ENCODE peak calls at places on chromosomes 11 and 22, in five cellular contexts. S is PC-3, Y is PC-9, L is colonic mucosa, J is substantia nigra. X is an unnamed sample.

GRCh38 chr22:30422481-30423295 is 2.9 kb upstream of the MTFP1 start:
- DNase-seq in S (peak), Y (peak), L (peak), J (peak), X (peak)

GRCh38 chr11:12523180-12523924 is 146.0 kb downstream of the PARVA start:
- DNase-seq in S (no peak), Y (no peak), L (no peak), J (no peak), X (no peak)

GRCh38 chr11:72069787-72070251 is 10.5 kb downstream of the NUMA1 start:
- DNase-seq in S (peak), Y (peak), L (peak), J (peak), X (peak)

GRCh38 chr11:128859563-128860441 is 7.3 kb downstream of the KCNJ1 start:
- DNase-seq in S (peak), Y (peak), L (peak), J (peak), X (peak)

GRCh38 chr11:78428273-78428651 is 10.6 kb upstream of the GAB2 start:
- DNase-seq in S (no peak), Y (peak), L (no peak), J (no peak), X (no peak)

GRCh38 chr11:77672276-77672675 is 34.7 kb upstream of the CLNS1A start:
- DNase-seq in S (peak), Y (no peak), L (peak), J (no peak), X (peak)

GRCh38 chr22:25508161-25508560 is 56.3 kb upstream of the GRK3 start:
- DNase-seq in S (no peak), Y (no peak), L (no peak), J (no peak), X (no peak)

GRCh38 chr11:28110108-28110838 is 2.1 kb downstream of the METTL15 start:
- DNase-seq in S (peak), Y (peak), L (peak), J (peak), X (peak)

GRCh38 chr11:44574620-44575287 is 9.3 kb downstream of the CD82 start:
- DNase-seq in S (peak), Y (peak), L (no peak), J (no peak), X (peak)

GRCh38 chr11:111417011-111417765 is 38.1 kb upstream of the POU2AF1 start:
- DNase-seq in S (no peak), Y (no peak), L (no peak), J (no peak), X (no peak)

GRCh38 chr11:106281455-106282173 is 204.2 kb downstream of the AASDHPPT start:
- DNase-seq in S (peak), Y (peak), L (no peak), J (no peak), X (peak)

GRCh38 chr22:49358041-49358440 is 469.6 kb downstream of the BRD1 start:
- DNase-seq in S (no peak), Y (no peak), L (no peak), J (no peak), X (no peak)

GRCh38 chr11:69674267-69674885 is 777 bp downstream of the LTO1 start:
- DNase-seq in S (peak), Y (peak), L (peak), J (no peak), X (peak)

GRCh38 chr22:27210111-27210739 is 552.8 kb downstream of the MIAT start:
- DNase-seq in S (no peak), Y (no peak), L (no peak), J (no peak), X (no peak)

GRCh38 chr11:12817681-12818332 is 143.6 kb downstream of the TEAD1 start:
- DNase-seq in S (no peak), Y (no peak), L (no peak), J (no peak), X (peak)

GRCh38 chr11:121281609-121282164 is 10.9 kb upstream of the SC5D start:
- DNase-seq in S (no peak), Y (peak), L (no peak), J (no peak), X (no peak)

GRCh38 chr11:9625728-9626127 is 38.1 kb upstream of the SWAP70 start:
- DNase-seq in S (no peak), Y (no peak), L (no peak), J (no peak), X (no peak)
- H3K27ac ChIP-seq in S (no peak), Y (no peak), L (no peak), J (no peak), X (no peak)

GRCh38 chr11:119683783-119684182 is 45.2 kb downstream of the NECTIN1 start:
- DNase-seq in S (peak), Y (peak), L (no peak), J (no peak), X (no peak)
- H3K27ac ChIP-seq in S (peak), Y (peak), L (no peak), J (peak), X (no peak)

DNA sequence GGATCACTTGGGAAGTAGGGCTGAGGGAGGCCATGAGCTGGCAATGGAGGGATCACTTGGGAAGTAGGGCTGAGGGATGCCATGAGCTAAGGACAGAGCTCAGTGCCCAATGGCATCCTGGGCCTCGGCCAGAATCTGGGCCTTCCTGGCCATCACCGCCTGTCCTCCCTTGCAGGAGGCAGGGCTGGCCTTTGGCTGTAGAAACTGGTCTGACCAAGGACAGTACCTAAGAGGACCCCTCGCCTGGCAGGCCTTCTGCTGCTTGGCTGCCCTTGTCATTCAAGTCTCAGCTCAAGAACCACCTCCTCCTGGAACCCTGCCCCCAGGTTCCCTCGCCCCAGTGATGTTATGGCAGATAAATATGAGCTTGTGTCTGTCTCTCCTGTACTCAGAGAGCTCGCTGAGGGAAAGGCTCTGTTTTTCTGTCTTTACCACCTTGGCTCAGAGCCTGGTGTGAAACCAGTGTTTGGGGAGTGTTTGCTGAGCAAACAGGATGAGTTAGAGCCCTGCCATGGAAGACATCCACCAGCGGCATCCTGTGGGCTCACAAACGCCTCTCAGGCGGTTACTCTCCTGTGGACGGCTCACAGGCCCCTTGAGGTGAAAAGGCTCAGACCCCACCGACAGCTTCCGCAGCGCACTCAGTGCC is 19.3 kb upstream of the RASL10A start:
- DNase-seq in S (peak), Y (no peak), L (no peak), J (no peak), X (no peak)
- H3K27ac ChIP-seq in S (peak), Y (no peak), L (no peak), J (no peak), X (no peak)

DNA sequence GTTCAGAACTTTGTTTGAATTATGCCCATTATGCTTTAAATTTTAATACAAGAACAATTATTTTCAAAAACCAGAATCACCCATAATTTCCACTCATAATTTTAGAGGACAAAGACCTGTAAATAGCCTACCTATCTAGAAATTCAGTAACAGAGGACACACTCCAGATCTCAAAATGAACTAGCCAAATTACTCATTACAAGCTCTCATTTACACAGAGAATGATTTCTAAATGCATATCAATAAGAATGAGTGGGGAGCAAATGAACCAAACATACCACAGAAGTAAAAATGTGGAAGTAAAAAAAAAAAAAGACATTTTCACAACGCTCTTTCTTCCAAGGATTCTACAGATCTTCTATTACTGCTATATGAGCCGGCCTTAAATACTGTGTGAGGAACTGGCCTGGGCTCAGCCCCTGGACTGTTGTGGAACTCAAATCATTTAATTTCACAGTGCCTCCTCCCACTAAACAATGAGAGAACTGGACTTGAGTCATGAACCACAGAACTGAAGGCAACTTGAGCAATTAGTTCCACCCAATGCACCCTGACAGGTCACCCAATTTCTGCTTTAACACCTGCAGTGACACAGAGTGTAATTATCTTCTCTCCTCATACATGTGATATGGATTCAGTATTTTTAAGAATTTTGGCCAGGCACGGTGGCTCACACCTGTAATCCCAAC is 8.0 kb downstream of the MRTFA start:
- DNase-seq in S (peak), Y (peak), L (no peak), J (no peak), X (peak)
- H3K27ac ChIP-seq in S (no peak), Y (no peak), L (no peak), J (no peak), X (peak)